ENCODE peak calls at places on chromosome 9, in eight cellular contexts. One of them, this sample, is unnamed.

GRCh38 chr9:842918-843468 is 1.5 kb downstream of the DMRT1 start:
- DNase-seq in cardiac muscle cell: no peak
- DNase-seq in fibroblast of the aortic adventitia: no peak
- DNase-seq in astrocyte: no peak
- DNase-seq in astrocyte of the spinal cord: no peak
- DNase-seq in fibroblast of lung: no peak
- DNase-seq in choroid plexus epithelial cell: no peak
- DNase-seq in K562: no peak
- DNase-seq in this sample: no peak

GRCh38 chr9:131840751-131841702 is 101.2 kb upstream of the RAPGEF1 start:
- DNase-seq in K562: no peak
- DNase-seq in cardiac muscle cell: no peak
- DNase-seq in astrocyte: no peak
- DNase-seq in fibroblast of the aortic adventitia: no peak
- DNase-seq in astrocyte of the spinal cord: no peak
- DNase-seq in fibroblast of lung: no peak
- DNase-seq in choroid plexus epithelial cell: no peak
- DNase-seq in this sample: no peak

GRCh38 chr9:76023715-76024195 is 133.3 kb downstream of the PCSK5 start:
- DNase-seq in astrocyte of the spinal cord: peak
- DNase-seq in K562: no peak
- DNase-seq in fibroblast of the aortic adventitia: no peak
- DNase-seq in cardiac muscle cell: no peak
- DNase-seq in choroid plexus epithelial cell: peak
- DNase-seq in astrocyte: peak
- DNase-seq in fibroblast of lung: no peak
- DNase-seq in this sample: peak

GRCh38 chr9:80158150-80158549 is 586.4 kb downstream of the TLE4 start:
- DNase-seq in fibroblast of lung: no peak
- DNase-seq in cardiac muscle cell: peak
- DNase-seq in astrocyte: no peak
- DNase-seq in astrocyte of the spinal cord: no peak
- DNase-seq in fibroblast of the aortic adventitia: no peak
- DNase-seq in choroid plexus epithelial cell: no peak
- DNase-seq in K562: no peak
- DNase-seq in this sample: no peak

GRCh38 chr9:10396641-10397040 is 216.2 kb downstream of the PTPRD start:
- DNase-seq in K562: no peak
- DNase-seq in astrocyte: no peak
- DNase-seq in astrocyte of the spinal cord: no peak
- DNase-seq in fibroblast of the aortic adventitia: no peak
- DNase-seq in cardiac muscle cell: no peak
- DNase-seq in fibroblast of lung: no peak
- DNase-seq in choroid plexus epithelial cell: no peak
- DNase-seq in this sample: no peak

GRCh38 chr9:23841304-23841703 is 15.3 kb upstream of the ELAVL2 start:
- DNase-seq in choroid plexus epithelial cell: no peak
- DNase-seq in fibroblast of the aortic adventitia: no peak
- DNase-seq in cardiac muscle cell: no peak
- DNase-seq in K562: no peak
- DNase-seq in astrocyte: no peak
- DNase-seq in fibroblast of lung: no peak
- DNase-seq in astrocyte of the spinal cord: no peak
- DNase-seq in this sample: no peak

GRCh38 chr9:137397675-137398423 is 25.1 kb downstream of the EXD3 start:
- DNase-seq in cardiac muscle cell: no peak
- DNase-seq in K562: no peak
- DNase-seq in choroid plexus epithelial cell: no peak
- DNase-seq in fibroblast of lung: no peak
- DNase-seq in fibroblast of the aortic adventitia: no peak
- DNase-seq in astrocyte of the spinal cord: no peak
- DNase-seq in astrocyte: no peak
- DNase-seq in this sample: no peak

GRCh38 chr9:95112436-95113280 is 204.9 kb downstream of the FANCC start:
- DNase-seq in astrocyte of the spinal cord: no peak
- DNase-seq in K562: no peak
- DNase-seq in cardiac muscle cell: no peak
- DNase-seq in fibroblast of lung: no peak
- DNase-seq in astrocyte: no peak
- DNase-seq in choroid plexus epithelial cell: no peak
- DNase-seq in fibroblast of the aortic adventitia: no peak
- DNase-seq in this sample: no peak

GRCh38 chr9:34655394-34655793 is 3.4 kb downstream of the IL11RA start:
- DNase-seq in astrocyte: no peak
- DNase-seq in fibroblast of lung: no peak
- DNase-seq in fibroblast of the aortic adventitia: no peak
- DNase-seq in astrocyte of the spinal cord: no peak
- DNase-seq in cardiac muscle cell: no peak
- DNase-seq in choroid plexus epithelial cell: no peak
- DNase-seq in K562: no peak
- DNase-seq in this sample: no peak

GRCh38 chr9:34653610-34654072 is 1.7 kb downstream of the IL11RA start:
- DNase-seq in choroid plexus epithelial cell: peak
- DNase-seq in astrocyte: no peak
- DNase-seq in fibroblast of the aortic adventitia: peak
- DNase-seq in astrocyte of the spinal cord: no peak
- DNase-seq in K562: no peak
- DNase-seq in cardiac muscle cell: peak
- DNase-seq in fibroblast of lung: peak
- DNase-seq in this sample: peak

GRCh38 chr9:34653131-34653530 is 1.1 kb downstream of the IL11RA start:
- DNase-seq in astrocyte of the spinal cord: no peak
- DNase-seq in K562: no peak
- DNase-seq in fibroblast of the aortic adventitia: peak
- DNase-seq in fibroblast of lung: no peak
- DNase-seq in cardiac muscle cell: no peak
- DNase-seq in astrocyte: peak
- DNase-seq in choroid plexus epithelial cell: peak
- DNase-seq in this sample: peak

GRCh38 chr9:34652608-34653007 is 623 bp downstream of the IL11RA start:
- DNase-seq in K562: no peak
- DNase-seq in astrocyte: no peak
- DNase-seq in fibroblast of the aortic adventitia: peak
- DNase-seq in cardiac muscle cell: no peak
- DNase-seq in fibroblast of lung: no peak
- DNase-seq in astrocyte of the spinal cord: no peak
- DNase-seq in choroid plexus epithelial cell: peak
- DNase-seq in this sample: no peak

DNA sequence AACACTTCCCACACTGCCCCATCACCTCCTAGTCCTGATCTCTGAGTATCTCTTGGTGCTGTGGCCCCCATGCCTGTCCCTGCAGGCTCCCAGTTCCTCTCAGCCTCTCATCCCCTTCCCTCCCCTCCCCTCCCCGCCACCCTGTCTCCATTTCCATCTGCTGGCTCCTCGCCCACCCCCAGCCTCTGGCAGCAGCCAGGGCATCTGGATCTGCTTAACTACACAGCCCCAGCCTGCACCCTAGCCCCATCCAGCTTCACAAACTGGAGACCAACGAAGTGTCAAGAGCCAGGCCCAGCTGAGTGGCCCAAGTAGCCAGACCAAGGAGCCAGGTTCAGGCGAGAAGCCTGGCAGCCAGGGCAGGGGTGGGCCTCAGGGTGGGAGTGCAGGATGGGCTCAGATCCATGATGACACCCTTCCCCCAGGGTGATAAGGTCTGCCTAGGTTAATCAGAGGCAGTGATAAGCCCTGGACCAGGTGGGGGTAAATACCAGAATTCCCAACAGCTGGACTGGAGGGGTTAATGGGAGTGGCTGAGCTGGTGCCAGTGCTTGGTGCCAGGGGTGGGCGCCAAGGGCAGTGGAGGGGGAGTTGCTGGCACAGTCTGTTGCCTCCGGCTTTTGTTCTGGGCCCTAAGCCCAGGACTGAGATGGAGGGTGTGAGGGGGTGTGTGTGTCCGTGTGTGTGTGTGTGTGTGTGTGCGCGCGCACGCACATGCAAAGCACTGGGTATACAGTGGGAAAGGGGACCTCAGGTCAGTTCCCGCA is 2.5 kb downstream of the IL11RA start:
- DNase-seq in K562: no peak
- DNase-seq in cardiac muscle cell: no peak
- DNase-seq in choroid plexus epithelial cell: no peak
- DNase-seq in fibroblast of lung: peak
- DNase-seq in astrocyte: no peak
- DNase-seq in astrocyte of the spinal cord: peak
- DNase-seq in fibroblast of the aortic adventitia: peak
- DNase-seq in this sample: peak
- H3K4me3 ChIP-seq in K562: no peak
- H3K4me3 ChIP-seq in cardiac muscle cell: no peak
- H3K4me3 ChIP-seq in choroid plexus epithelial cell: no peak
- H3K4me3 ChIP-seq in fibroblast of lung: no peak
- H3K4me3 ChIP-seq in astrocyte: no peak
- H3K4me3 ChIP-seq in astrocyte of the spinal cord: no peak
- H3K4me3 ChIP-seq in fibroblast of the aortic adventitia: peak
- H3K4me3 ChIP-seq in this sample: no peak

GRCh38 chr9:114880276-114880891 is 50.0 kb downstream of the TNFSF8 start:
- DNase-seq in K562: no peak
- DNase-seq in choroid plexus epithelial cell: peak
- DNase-seq in fibroblast of the aortic adventitia: no peak
- DNase-seq in astrocyte: no peak
- DNase-seq in cardiac muscle cell: no peak
- DNase-seq in fibroblast of lung: peak
- DNase-seq in astrocyte of the spinal cord: no peak
- DNase-seq in this sample: peak

GRCh38 chr9:114883709-114884108 is 46.7 kb downstream of the TNFSF8 start:
- DNase-seq in astrocyte of the spinal cord: no peak
- DNase-seq in cardiac muscle cell: no peak
- DNase-seq in choroid plexus epithelial cell: no peak
- DNase-seq in astrocyte: no peak
- DNase-seq in K562: no peak
- DNase-seq in fibroblast of the aortic adventitia: no peak
- DNase-seq in fibroblast of lung: no peak
- DNase-seq in this sample: no peak

GRCh38 chr9:114884787-114885452 is 45.5 kb downstream of the TNFSF8 start:
- DNase-seq in astrocyte: no peak
- DNase-seq in fibroblast of the aortic adventitia: no peak
- DNase-seq in choroid plexus epithelial cell: no peak
- DNase-seq in cardiac muscle cell: no peak
- DNase-seq in K562: no peak
- DNase-seq in fibroblast of lung: peak
- DNase-seq in astrocyte of the spinal cord: no peak
- DNase-seq in this sample: no peak

DNA sequence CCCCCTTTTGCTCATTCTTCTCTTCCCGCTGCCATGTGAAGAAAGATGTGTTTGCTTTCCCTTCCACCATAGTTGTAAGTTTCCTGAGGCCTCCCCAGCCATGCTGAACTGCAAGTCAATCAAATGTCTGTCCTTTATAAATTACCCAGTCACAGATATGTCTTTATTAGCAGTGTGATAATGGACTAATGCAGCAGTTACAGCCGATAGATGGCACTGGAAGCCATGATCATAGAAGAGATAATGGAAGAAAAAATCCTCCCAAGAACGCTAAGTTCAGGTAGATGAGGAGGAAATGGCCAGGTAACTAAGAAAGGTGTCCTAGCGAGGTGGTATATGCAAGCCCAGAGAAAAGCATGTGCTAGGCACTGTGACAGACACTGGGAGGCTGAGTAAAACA is 51.2 kb downstream of the TNFSF8 start:
- DNase-seq in astrocyte of the spinal cord: no peak
- DNase-seq in fibroblast of lung: no peak
- DNase-seq in choroid plexus epithelial cell: no peak
- DNase-seq in K562: no peak
- DNase-seq in fibroblast of the aortic adventitia: no peak
- DNase-seq in cardiac muscle cell: no peak
- DNase-seq in astrocyte: no peak
- DNase-seq in this sample: no peak
- TF ChIP-seq CTCF in astrocyte of the spinal cord: no peak
- TF ChIP-seq CTCF in fibroblast of lung: no peak
- TF ChIP-seq CTCF in choroid plexus epithelial cell: no peak
- TF ChIP-seq CTCF in K562: no peak
- TF ChIP-seq CTCF in fibroblast of the aortic adventitia: no peak
- TF ChIP-seq CTCF in cardiac muscle cell: no peak
- TF ChIP-seq CTCF in astrocyte: no peak
- TF ChIP-seq CTCF in this sample: no peak

DNA sequence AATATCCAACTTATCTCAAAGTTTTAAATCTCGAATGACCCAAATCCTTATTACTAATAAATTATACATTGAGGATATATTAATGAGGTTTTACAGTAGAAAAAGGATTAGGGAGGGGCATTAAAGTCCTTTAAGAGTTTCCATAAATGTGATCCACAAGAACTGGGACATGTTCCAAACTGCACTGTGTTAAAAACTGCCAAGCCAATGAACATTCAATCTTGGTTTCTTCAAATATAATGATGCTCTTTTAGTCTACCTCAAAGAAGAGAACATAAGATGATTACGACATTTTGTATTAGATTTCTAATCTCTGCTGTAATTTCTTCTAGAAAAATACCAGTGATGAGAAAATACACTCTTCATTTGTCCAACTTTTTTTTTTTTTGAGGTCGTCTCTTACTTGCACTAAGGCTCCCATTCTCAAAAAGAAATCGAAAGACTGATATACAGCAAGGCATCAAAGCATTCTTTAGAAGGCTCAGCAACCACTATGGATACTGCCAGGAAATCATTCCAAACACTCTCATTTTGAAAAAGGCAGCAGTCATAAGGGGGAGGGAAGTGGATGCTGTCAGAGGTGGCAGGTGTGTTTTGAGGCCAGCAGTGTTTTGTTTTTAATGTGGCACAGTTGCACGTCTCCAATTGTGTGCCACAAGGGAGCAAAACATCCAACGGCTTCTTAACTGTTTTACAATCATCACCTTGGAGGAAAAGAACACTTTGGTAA is 1.6 kb downstream of the PTAR1 start:
- DNase-seq in astrocyte of the spinal cord: peak
- DNase-seq in fibroblast of the aortic adventitia: peak
- DNase-seq in cardiac muscle cell: peak
- DNase-seq in K562: no peak
- DNase-seq in fibroblast of lung: peak
- DNase-seq in astrocyte: peak
- DNase-seq in choroid plexus epithelial cell: peak
- DNase-seq in this sample: peak
- H3K4me3 ChIP-seq in astrocyte of the spinal cord: peak
- H3K4me3 ChIP-seq in fibroblast of the aortic adventitia: peak
- H3K4me3 ChIP-seq in cardiac muscle cell: peak
- H3K4me3 ChIP-seq in K562: peak
- H3K4me3 ChIP-seq in fibroblast of lung: peak
- H3K4me3 ChIP-seq in astrocyte: peak
- H3K4me3 ChIP-seq in choroid plexus epithelial cell: peak
- H3K4me3 ChIP-seq in this sample: peak

DNA sequence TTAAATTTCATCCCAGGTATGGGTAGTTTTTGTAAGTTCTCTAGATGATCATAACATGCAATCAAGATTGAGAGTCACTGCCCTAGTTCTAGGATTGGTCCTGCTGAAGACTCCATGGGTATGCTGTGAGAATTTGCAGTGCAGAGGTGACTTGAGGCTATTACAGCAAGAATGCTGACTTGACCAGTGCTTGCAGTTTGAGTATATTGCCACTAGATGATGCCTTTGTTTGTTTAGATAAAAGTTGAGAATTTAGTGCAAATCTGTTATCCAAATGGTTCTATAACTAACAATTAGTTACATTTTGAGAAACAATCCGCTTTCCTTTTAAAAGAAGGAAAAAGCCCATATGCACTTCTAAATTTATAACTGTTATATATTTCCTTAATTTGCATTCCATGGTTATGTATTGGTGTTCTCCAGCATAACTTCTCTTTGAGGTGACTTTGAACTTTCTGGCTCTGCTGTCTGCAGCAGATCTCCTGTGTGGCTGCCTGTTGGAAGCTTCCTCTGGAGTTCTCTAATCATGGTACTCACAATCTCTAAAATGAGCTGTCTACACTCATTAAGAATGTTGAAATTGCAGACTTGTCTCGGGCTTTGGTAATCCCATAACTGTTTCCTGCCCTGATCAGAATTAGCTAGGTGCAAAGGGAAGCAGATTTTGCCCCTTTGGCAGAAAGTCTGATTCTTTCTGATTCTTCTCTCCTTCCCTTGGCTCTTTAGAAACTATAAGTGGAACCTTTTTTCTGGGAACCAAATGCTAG is 24.9 kb downstream of the MELK start:
- DNase-seq in choroid plexus epithelial cell: peak
- DNase-seq in astrocyte of the spinal cord: peak
- DNase-seq in cardiac muscle cell: peak
- DNase-seq in K562: peak
- DNase-seq in astrocyte: peak
- DNase-seq in fibroblast of lung: peak
- DNase-seq in fibroblast of the aortic adventitia: peak
- DNase-seq in this sample: peak
- TF ChIP-seq CTCF in choroid plexus epithelial cell: peak
- TF ChIP-seq CTCF in astrocyte of the spinal cord: peak
- TF ChIP-seq CTCF in cardiac muscle cell: peak
- TF ChIP-seq CTCF in K562: peak
- TF ChIP-seq CTCF in astrocyte: peak
- TF ChIP-seq CTCF in fibroblast of lung: peak
- TF ChIP-seq CTCF in fibroblast of the aortic adventitia: peak
- TF ChIP-seq CTCF in this sample: peak